ENCODE peak calls at places on chromosomes 6 and 20, in four cellular contexts. One of them, this sample, is unnamed.
A peak's percentile ranks its signal among the peaks of the same experiment; 100 is the strongest.

GRCh38 chr6:97215157-97215769 is 67.8 kb downstream of the MMS22L start:
- DNase-seq in HepG2: peak; percentile 26
- DNase-seq in GM12878: no peak
- DNase-seq in K562: peak; percentile 73
- DNase-seq in this sample: peak; percentile 60

GRCh38 chr6:36759177-36759757 is 61.6 kb downstream of the RAB44 start:
- DNase-seq in HepG2: peak; percentile 63
- DNase-seq in GM12878: no peak
- DNase-seq in K562: peak; percentile 88
- DNase-seq in this sample: peak; percentile 92

GRCh38 chr6:141562181-141562800 is 570.4 kb upstream of the GJE1 start:
- DNase-seq in HepG2: no peak
- DNase-seq in GM12878: no peak
- DNase-seq in K562: peak; percentile 30
- DNase-seq in this sample: peak; percentile 11

GRCh38 chr20:57040924-57041323 is 225.5 kb downstream of the BMP7 start:
- DNase-seq in HepG2: no peak
- DNase-seq in GM12878: no peak
- DNase-seq in K562: no peak
- DNase-seq in this sample: no peak

GRCh38 chr6:89258912-89259311 is 41.8 kb upstream of the GABRR1 start:
- DNase-seq in HepG2: no peak
- DNase-seq in GM12878: no peak
- DNase-seq in K562: no peak
- DNase-seq in this sample: no peak

GRCh38 chr6:75602164-75602896 is 650 bp downstream of the SENP6 start:
- DNase-seq in HepG2: no peak
- DNase-seq in GM12878: no peak
- DNase-seq in K562: peak; percentile 61
- DNase-seq in this sample: peak; percentile 26

GRCh38 chr6:7107578-7108195 is at the start of gene RREB1:
- DNase-seq in HepG2: peak; percentile 67
- DNase-seq in GM12878: no peak
- DNase-seq in K562: peak; percentile 92
- DNase-seq in this sample: peak; percentile 71

GRCh38 chr6:165231581-165232276 is 77.7 kb downstream of the C6orf118 start:
- DNase-seq in HepG2: no peak
- DNase-seq in GM12878: no peak
- DNase-seq in K562: no peak
- DNase-seq in this sample: peak; percentile 36

GRCh38 chr6:111580826-111581505 is 24.7 kb downstream of the TRAF3IP2 start:
- DNase-seq in HepG2: no peak
- DNase-seq in GM12878: no peak
- DNase-seq in K562: no peak
- DNase-seq in this sample: no peak

GRCh38 chr6:1820165-1820564 is 210.4 kb downstream of the FOXC1 start:
- DNase-seq in HepG2: peak; percentile 27
- DNase-seq in GM12878: no peak
- DNase-seq in K562: no peak
- DNase-seq in this sample: no peak

GRCh38 chr6:116218172-116218633 is 35.7 kb downstream of the TSPYL4 start:
- DNase-seq in HepG2: no peak
- DNase-seq in GM12878: no peak
- DNase-seq in K562: no peak
- DNase-seq in this sample: no peak

GRCh38 chr6:6825153-6825847 is 236.8 kb downstream of the LY86 start:
- DNase-seq in HepG2: no peak
- DNase-seq in GM12878: no peak
- DNase-seq in K562: no peak
- DNase-seq in this sample: no peak

DNA sequence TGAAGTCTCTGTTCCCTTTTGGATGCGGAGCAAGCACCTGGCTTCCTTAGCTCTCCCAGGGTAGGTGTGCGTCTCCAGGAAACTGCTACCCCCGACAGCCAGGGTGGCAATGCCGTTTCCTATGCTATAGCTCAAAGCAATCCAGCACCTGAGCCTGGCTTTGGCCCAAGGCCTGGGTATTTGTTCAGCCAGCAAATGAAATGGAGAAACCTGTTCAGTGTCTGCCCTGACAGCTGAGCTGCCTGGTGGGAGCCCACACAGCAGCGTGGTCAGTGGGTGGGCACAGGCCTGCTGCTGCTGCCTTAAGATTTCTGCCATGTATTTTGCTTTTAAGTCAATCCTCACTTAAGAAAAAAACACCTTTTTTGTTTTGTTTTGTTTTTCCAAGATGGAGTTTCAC is 13.7 kb downstream of the SPATA2 start:
- DNase-seq in HepG2: no peak
- DNase-seq in GM12878: no peak
- DNase-seq in K562: no peak
- DNase-seq in this sample: no peak
- TF ChIP-seq FOXK2 in HepG2: no peak
- TF ChIP-seq FOXK2 in GM12878: no peak
- TF ChIP-seq FOXK2 in K562: no peak
- TF ChIP-seq FOXK2 in this sample: no peak

DNA sequence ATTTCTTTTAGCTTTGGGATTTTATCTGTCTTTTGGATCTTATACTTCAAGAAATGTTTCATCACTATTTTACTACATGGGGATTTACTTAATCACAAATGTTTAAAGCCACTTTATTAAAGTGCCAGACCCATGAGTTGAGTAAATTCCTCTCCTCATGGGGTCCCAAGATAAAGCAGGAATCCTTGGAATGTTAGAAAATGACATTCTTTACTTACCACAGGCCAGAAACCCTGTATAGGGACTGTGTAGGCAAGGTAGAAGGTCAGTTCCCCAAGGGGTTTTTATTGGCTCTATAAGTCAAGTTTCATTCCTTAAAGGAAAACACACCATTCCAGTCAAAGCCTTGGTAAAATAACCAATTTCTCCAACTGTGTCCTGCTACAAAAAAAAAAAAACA is 28.4 kb upstream of the OR2J2 start:
- DNase-seq in HepG2: no peak
- DNase-seq in GM12878: no peak
- DNase-seq in K562: no peak
- DNase-seq in this sample: no peak
- TF ChIP-seq FOXK2 in HepG2: no peak
- TF ChIP-seq FOXK2 in GM12878: no peak
- TF ChIP-seq FOXK2 in K562: no peak
- TF ChIP-seq FOXK2 in this sample: no peak

GRCh38 chr6:93352604-93353003 is 66.8 kb downstream of the EPHA7 start:
- DNase-seq in HepG2: no peak
- DNase-seq in GM12878: no peak
- DNase-seq in K562: no peak
- DNase-seq in this sample: no peak

GRCh38 chr6:93350774-93351173 is 68.6 kb downstream of the EPHA7 start:
- DNase-seq in HepG2: no peak
- DNase-seq in GM12878: no peak
- DNase-seq in K562: no peak
- DNase-seq in this sample: no peak

DNA sequence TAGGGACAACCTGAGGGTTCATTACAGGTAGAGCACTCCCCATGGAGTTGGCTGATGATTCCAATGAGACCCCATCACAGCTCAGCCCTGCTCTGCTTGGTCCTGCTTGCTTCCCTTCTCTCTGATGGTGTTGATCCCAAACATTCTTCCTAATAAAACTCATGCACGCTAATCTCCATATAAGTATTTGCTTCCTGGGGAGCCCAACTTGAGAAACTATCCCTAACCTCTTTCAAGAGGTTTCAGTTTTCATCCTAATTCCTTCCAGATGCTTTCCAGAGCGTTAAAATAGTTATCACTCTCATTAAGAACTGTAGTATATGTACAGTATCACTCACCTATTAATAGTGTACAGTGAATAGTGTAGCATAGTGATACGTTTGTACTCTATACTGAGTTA is 68.1 kb downstream of the EPHA7 start:
- DNase-seq in HepG2: no peak
- DNase-seq in GM12878: no peak
- DNase-seq in K562: no peak
- DNase-seq in this sample: peak; percentile 7
- TF ChIP-seq FOXK2 in HepG2: no peak
- TF ChIP-seq FOXK2 in GM12878: no peak
- TF ChIP-seq FOXK2 in K562: no peak
- TF ChIP-seq FOXK2 in this sample: no peak

GRCh38 chr20:2301164-2301622 is 5.4 kb downstream of the TGM3 start:
- DNase-seq in HepG2: peak; percentile 52
- DNase-seq in GM12878: peak; percentile 89
- DNase-seq in K562: peak; percentile 53
- DNase-seq in this sample: no peak
- TF ChIP-seq FOXK2 in HepG2: no peak
- TF ChIP-seq FOXK2 in GM12878: no peak
- TF ChIP-seq FOXK2 in K562: no peak
- TF ChIP-seq FOXK2 in this sample: no peak

GRCh38 chr20:16271450-16271849 is 301.8 kb downstream of the KIF16B start:
- DNase-seq in HepG2: peak; percentile 20
- DNase-seq in GM12878: no peak
- DNase-seq in K562: no peak
- DNase-seq in this sample: no peak
- TF ChIP-seq FOXK2 in HepG2: no peak
- TF ChIP-seq FOXK2 in GM12878: no peak
- TF ChIP-seq FOXK2 in K562: no peak
- TF ChIP-seq FOXK2 in this sample: no peak

DNA sequence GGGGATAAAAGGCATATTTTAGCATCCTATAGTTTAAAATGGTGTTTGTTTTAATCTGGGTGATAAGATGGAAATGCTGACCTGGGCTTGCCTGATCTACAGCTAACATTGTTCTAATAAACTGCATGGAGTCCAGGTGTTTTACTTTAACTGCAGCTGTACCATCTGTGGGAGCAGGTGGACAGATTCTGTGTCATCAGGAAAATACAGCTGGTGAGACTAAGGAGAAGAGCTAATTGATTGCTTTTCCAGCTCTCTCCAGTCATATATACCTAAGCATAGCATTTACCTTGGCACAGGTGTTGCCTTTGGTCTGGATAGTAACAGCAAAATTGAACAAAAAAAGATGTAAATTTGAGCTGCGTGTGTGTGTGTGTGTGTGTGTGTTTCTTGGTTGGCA is 31.6 kb downstream of the CBFA2T2 start:
- DNase-seq in HepG2: no peak
- DNase-seq in GM12878: no peak
- DNase-seq in K562: no peak
- DNase-seq in this sample: no peak
- TF ChIP-seq FOXK2 in HepG2: no peak
- TF ChIP-seq FOXK2 in GM12878: no peak
- TF ChIP-seq FOXK2 in K562: no peak
- TF ChIP-seq FOXK2 in this sample: no peak

GRCh38 chr6:135832186-135832585 is 19.3 kb upstream of the PDE7B start:
- DNase-seq in HepG2: no peak
- DNase-seq in GM12878: no peak
- DNase-seq in K562: no peak
- DNase-seq in this sample: no peak

GRCh38 chr6:135830971-135831370 is 20.5 kb upstream of the PDE7B start:
- DNase-seq in HepG2: no peak
- DNase-seq in GM12878: no peak
- DNase-seq in K562: no peak
- DNase-seq in this sample: no peak

GRCh38 chr6:135830452-135830851 is 21.0 kb upstream of the PDE7B start:
- DNase-seq in HepG2: no peak
- DNase-seq in GM12878: no peak
- DNase-seq in K562: no peak
- DNase-seq in this sample: no peak

GRCh38 chr6:135837735-135838449 is 13.6 kb upstream of the PDE7B start:
- DNase-seq in HepG2: no peak
- DNase-seq in GM12878: no peak
- DNase-seq in K562: no peak
- DNase-seq in this sample: no peak

DNA sequence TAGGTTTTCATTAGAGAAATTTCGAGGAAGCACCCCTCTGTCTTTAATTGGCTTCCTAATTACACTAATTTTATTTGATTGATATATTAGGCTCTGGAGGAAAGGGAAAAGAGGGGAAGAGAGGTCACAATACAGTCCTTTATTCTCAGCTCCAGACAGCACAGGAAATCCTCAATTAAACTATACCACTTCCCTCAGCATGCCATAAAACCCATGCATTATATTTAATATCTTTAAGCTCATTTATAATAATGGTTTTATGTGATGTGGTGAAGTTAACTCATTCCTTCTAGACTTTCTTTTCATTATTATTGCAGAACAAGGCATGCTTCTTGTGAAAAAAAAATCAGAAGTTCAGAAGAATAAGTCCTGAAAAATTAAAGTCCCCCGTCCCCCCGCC is 17.7 kb upstream of the PDE7B start:
- DNase-seq in HepG2: no peak
- DNase-seq in GM12878: no peak
- DNase-seq in K562: no peak
- DNase-seq in this sample: no peak
- TF ChIP-seq FOXK2 in HepG2: no peak
- TF ChIP-seq FOXK2 in GM12878: no peak
- TF ChIP-seq FOXK2 in K562: no peak
- TF ChIP-seq FOXK2 in this sample: no peak

GRCh38 chr6:46095251-46095650 is 34.5 kb upstream of the ENPP4 start:
- DNase-seq in HepG2: no peak
- DNase-seq in GM12878: no peak
- DNase-seq in K562: no peak
- DNase-seq in this sample: no peak

GRCh38 chr6:46091080-46091478 is 38.7 kb upstream of the ENPP4 start:
- DNase-seq in HepG2: no peak
- DNase-seq in GM12878: no peak
- DNase-seq in K562: no peak
- DNase-seq in this sample: no peak

DNA sequence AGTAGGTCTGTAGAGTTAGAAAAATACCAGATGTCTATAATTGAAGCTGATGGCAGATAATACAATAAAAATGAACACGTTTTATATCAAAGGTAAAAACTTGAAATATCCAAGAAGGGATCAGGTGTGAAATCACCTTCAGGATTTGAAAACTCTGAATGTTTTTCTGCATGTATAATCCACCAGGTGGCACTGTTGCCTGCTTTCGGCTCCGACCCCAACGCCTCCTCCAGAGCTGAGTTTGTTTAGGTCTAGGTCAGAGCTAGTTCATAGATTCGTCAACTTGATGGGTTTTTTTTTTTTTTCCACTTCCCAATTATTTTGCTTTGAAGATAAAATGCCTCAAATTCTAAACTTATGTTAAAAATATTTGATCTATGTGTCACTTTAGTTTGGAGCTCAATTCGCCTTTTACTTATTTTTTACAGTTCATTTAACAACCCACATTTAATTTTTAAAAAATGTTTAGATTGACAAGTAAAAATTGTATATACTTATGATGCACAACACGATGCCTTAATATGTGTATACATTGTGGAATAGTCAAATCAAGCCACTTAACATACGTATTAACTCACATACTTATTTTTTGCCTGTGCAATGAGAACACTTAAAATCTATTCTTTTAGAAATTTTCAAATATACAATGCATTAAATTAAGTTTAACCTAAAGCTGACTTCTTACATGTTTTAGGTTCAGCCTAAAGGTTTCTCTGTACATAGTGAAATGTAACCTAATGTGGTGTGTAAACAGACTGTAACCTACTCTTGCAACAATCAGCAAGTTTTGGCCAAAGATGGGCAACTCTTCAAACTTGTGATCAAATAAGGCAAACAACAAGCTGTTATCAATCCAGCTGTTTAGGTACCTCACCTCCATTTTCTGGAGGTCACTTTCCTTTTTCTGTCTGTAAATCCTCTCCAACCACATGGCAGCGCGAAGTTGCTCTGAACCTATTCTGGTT is 39.4 kb upstream of the ENPP4 start:
- DNase-seq in HepG2: peak; percentile 50
- DNase-seq in GM12878: peak; percentile 17
- DNase-seq in K562: peak; percentile 65
- DNase-seq in this sample: peak; percentile 72
- TF ChIP-seq FOXK2 in HepG2: no peak
- TF ChIP-seq FOXK2 in GM12878: no peak
- TF ChIP-seq FOXK2 in K562: no peak
- TF ChIP-seq FOXK2 in this sample: no peak

This sample was measured in HEK293T.